ENCODE peak calls at places on chromosomes 11 and 22, in five cellular contexts. N is WTC11, U is endothelial cell, V is fibroblast of mammary gland, I is progenitor cell of endocrine pancreas. S is an unnamed sample.

GRCh38 chr11:112652786-112653390 is 308.3 kb upstream of the NCAM1 start:
- DNase-seq in N (no peak), U (no peak), V (peak; percentile 67), I (no peak), S (peak; percentile 67)

GRCh38 chr11:130819561-130819960 is 96.7 kb downstream of the SNX19 start:
- DNase-seq in N (no peak), U (no peak), V (peak; percentile 51), I (no peak), S (no peak)

GRCh38 chr11:127926721-127927120 is 660.6 kb downstream of the ETS1 start:
- DNase-seq in N (no peak), U (no peak), V (no peak), I (no peak), S (no peak)

GRCh38 chr11:57342702-57343101 is 4.5 kb downstream of the P2RX3 start:
- DNase-seq in N (no peak), U (no peak), V (no peak), I (no peak), S (no peak)

GRCh38 chr11:62146476-62147200 is 22.8 kb downstream of the INCENP start:
- DNase-seq in N (peak; percentile 5), U (no peak), V (no peak), I (no peak), S (no peak)

GRCh38 chr11:12123177-12123576 is 12.8 kb downstream of the MICAL2 start:
- DNase-seq in N (no peak), U (no peak), V (peak; percentile 90), I (no peak), S (peak; percentile 78)

GRCh38 chr22:32754413-32755041 is 47.0 kb upstream of the TIMP3 start:
- DNase-seq in N (no peak), U (no peak), V (peak; percentile 76), I (no peak), S (peak; percentile 60)

GRCh38 chr11:12215192-12215591 is 104.8 kb downstream of the MICAL2 start:
- DNase-seq in N (no peak), U (no peak), V (no peak), I (no peak), S (no peak)

GRCh38 chr11:94740083-94740974 is 27.8 kb upstream of the AMOTL1 start:
- DNase-seq in N (peak; percentile 69), U (peak; percentile 46), V (no peak), I (no peak), S (no peak)

GRCh38 chr22:32409977-32410376 is 2.1 kb downstream of the RTCB start:
- DNase-seq in N (no peak), U (no peak), V (no peak), I (no peak), S (no peak)

GRCh38 chr11:57085604-57086003 is 96.1 kb upstream of the LRRC55 start:
- DNase-seq in N (no peak), U (no peak), V (peak; percentile 8), I (no peak), S (no peak)

GRCh38 chr11:924406-925157 is 1.1 kb upstream of the AP2A2 start:
- DNase-seq in N (no peak), U (no peak), V (no peak), I (no peak), S (no peak)

GRCh38 chr11:925158-925495 is 543 bp upstream of the AP2A2 start:
- DNase-seq in N (no peak), U (no peak), V (no peak), I (no peak), S (no peak)

GRCh38 chr11:921921-922678 is 3.6 kb upstream of the AP2A2 start:
- DNase-seq in N (no peak), U (no peak), V (no peak), I (no peak), S (no peak)

GRCh38 chr11:925496-926301 is at the start of gene AP2A2:
- DNase-seq in N (peak; percentile 87), U (peak; percentile 95), V (peak; percentile 80), I (peak; percentile 84), S (peak; percentile 80)

DNA sequence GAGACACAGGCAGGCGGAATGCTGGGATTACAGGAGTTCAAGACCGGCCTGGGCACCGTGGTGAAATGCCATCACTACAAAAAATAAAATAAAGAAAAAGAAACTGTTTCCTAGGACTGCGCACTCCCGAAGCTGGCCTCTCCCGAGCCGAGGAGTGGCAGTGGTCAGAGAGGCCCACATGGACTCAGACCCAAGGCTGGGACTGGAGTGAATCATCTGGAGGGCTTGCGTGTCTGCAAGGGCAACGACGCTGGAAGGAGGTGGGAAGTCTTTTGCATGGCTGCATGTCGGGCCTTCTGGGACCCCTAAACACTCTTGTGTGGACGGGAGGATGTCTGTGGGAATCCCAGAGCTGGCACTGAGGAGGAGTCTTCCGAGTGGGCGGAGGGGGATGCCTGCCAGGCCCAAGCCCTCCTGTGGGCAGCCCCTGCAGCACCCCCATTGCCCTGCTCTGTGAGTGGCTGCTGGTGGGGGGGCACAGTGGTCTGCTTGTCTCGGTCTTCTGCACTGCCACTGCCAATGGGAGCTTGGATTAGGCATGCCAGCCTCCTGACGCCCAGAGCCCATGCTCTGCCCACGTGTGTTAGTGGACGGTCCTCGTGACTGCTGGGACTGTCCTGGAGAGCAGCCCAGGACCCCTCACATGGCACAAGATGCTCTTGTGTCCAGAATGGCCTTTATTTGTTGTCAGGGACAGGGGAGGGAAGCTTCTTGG is 1.8 kb upstream of the AP2A2 start:
- DNase-seq in N (no peak), U (no peak), V (no peak), I (no peak), S (no peak)
- TF ChIP-seq CTCF in N (no peak), U (no peak), V (no peak), I (no peak), S (no peak)

DNA sequence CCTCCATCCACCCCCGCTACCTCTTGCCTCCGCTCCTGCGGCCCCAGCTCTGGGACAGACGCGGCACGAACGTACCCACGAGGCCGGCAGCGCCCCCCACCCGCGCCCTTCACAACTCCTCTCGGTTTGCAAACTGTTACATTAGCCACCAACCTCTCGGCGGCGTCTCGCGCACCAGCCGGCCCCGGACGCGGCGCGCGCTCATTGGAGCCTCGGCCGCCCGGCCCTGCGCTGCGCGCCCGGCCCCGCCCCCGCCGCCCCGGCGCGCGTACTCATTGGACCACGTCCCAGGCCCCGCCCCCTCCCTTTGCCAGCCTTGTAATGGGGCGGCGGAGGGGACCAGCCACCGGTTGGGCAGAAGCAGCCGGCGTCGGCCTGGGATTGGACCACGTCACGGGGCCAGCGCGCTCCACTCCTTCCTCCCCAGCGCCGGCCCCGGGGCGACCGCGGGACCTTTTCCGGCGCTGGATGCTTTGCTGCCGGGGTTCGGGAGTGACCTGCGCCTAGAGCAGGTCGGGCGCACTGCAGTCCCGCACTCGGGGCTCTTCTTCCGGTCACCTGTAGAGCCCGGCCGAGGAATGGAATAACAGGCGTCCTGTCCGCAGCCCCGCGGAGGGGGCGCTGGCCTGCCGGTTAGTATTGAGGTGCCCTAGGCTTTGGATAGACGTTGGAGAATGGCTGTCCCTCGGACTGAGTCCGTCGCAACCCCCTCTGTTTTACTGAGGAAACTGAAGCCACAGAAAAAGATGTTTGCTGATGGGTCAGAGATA is at the start of gene HYOU1:
- DNase-seq in N (peak; percentile 99), U (peak; percentile 99), V (peak; percentile 91), I (peak; percentile 98), S (peak; percentile 97)
- TF ChIP-seq CTCF in N (no peak), U (no peak), V (peak; percentile 12), I (peak; percentile 49), S (peak; percentile 29)

DNA sequence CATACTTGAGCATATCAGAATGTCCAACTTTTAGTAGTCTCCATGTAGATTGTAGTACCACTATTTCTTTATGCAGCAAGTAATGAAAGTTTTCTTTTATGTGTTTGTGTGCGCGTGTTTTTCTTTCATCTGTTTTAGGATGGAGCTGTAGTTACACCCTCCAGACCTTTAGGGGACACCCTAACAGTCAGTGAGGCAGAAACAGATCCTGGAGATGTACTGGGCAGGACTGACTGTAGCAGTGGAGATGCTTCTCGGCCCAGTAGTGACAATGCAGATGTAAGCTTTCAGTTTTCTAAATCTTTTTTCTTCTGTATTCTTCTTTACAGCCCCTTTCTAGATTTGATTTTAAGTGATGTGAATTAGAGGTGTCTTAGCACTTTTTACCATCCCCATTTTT is 79.9 kb upstream of the GRIK4 start:
- DNase-seq in N (peak; percentile 23), U (peak; percentile 5), V (peak; percentile 67), I (no peak), S (peak; percentile 38)
- TF ChIP-seq CTCF in N (peak; percentile 39), U (no peak), V (peak; percentile 48), I (no peak), S (peak; percentile 28)

DNA sequence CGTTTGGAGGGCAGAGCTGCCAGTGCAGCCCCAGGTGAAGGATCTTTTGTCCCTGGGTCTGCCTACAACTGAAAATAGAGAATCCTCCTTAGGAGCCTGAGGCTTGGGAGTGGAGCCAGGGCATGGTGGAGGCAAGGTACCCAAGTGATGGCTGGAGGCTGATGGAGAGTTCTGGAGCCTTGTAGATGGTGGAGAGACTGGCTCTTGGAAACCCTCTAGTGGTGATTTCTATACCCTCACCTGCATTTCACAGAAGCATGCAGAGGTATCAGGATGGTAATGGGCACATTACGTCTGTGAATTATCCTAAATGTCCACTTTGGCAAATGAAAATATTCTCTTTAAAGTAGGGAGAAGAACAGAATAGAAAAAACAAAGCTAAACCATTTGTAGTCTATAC is 44.4 kb downstream of the INSC start:
- DNase-seq in N (no peak), U (peak; percentile 27), V (peak; percentile 77), I (no peak), S (peak; percentile 62)
- TF ChIP-seq CTCF in N (peak; percentile 42), U (peak; percentile 62), V (peak; percentile 87), I (peak; percentile 57), S (peak; percentile 79)

GRCh38 chr22:30246962-30247376 is 410 bp upstream of the LIF start:
- DNase-seq in N (no peak), U (no peak), V (no peak), I (no peak), S (no peak)
- TF ChIP-seq CTCF in N (no peak), U (no peak), V (no peak), I (no peak), S (no peak)

DNA sequence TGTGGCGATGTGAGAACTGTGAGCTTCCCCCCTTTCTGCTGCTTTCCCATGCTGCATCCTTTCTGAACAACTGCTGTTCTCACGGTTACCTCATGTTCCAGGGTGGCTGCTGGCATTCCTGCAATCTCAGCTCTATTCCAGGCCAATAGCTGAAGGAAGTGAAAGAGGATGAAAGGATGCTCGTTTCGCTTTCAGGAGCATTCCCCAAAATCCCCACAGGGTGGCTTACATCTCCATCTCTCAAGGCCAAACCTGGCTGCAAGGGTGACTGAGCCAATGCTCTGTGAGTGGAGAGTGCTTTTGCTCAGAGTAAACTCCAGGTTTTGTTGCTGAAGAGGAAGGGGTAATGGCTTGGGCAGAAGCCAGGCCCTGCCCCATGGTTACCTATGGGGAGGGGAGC is 848.2 kb downstream of the BRD1 start:
- DNase-seq in N (peak; percentile 45), U (no peak), V (peak; percentile 0), I (no peak), S (no peak)
- TF ChIP-seq CTCF in N (no peak), U (no peak), V (no peak), I (no peak), S (no peak)